ENCODE peak calls at places on chromosomes 3 and 15, in seven cellular contexts. O is left ventricle myocardium inferior, P is mesenchymal stem cell, Y is thoracic aorta, J is IMR-90, T is HFF-Myc, B is GM06990. G is an unnamed sample.

GRCh38 chr3:25035511-25035910 is 392.6 kb upstream of the RARB start:
- DNase-seq in O (no peak), Y (no peak), J (no peak), B (no peak), P (no peak), T (no peak), G (peak)

GRCh38 chr3:62735510-62735909 is 139.7 kb downstream of the CADPS start:
- DNase-seq in J (no peak), T (no peak), P (no peak), Y (no peak), O (no peak), B (no peak), G (no peak)

GRCh38 chr3:42653560-42654330 is at the start of gene ZBTB47:
- DNase-seq in O (peak), T (no peak), J (no peak), Y (no peak), B (no peak), P (peak), G (no peak)

GRCh38 chr15:53716909-53717878 is 42.3 kb downstream of the WDR72 start:
- DNase-seq in O (no peak), B (no peak), J (no peak), P (no peak), Y (no peak), T (no peak), G (peak)

GRCh38 chr15:41429003-41429890 is 12.4 kb downstream of the RTF1 start:
- DNase-seq in O (no peak), Y (no peak), B (peak), P (peak), J (peak), T (no peak), G (no peak)

GRCh38 chr3:114380233-114380645 is 86.4 kb downstream of the TIGIT start:
- DNase-seq in J (peak), O (peak), T (peak), P (peak), Y (no peak), B (no peak), G (peak)

GRCh38 chr3:87207500-87207899 is 19.6 kb upstream of the CHMP2B start:
- DNase-seq in J (no peak), T (no peak), Y (no peak), O (no peak), B (no peak), P (no peak), G (no peak)

GRCh38 chr3:188594137-188594536 is 440.2 kb downstream of the LPP start:
- DNase-seq in B (no peak), Y (no peak), O (no peak), T (peak), P (peak), J (peak), G (peak)

GRCh38 chr3:52036829-52037228 is 19.5 kb downstream of the DUSP7 start:
- DNase-seq in Y (no peak), O (no peak), J (no peak), B (no peak), T (no peak), P (no peak), G (no peak)

GRCh38 chr3:195270350-195271115 is 426 bp downstream of the XXYLT1 start:
- DNase-seq in J (peak), P (peak), T (no peak), Y (no peak), B (peak), O (no peak), G (no peak)

GRCh38 chr3:35944915-35945710 is 305.8 kb downstream of the ARPP21 start:
- DNase-seq in Y (no peak), B (no peak), T (no peak), J (peak), O (no peak), P (peak), G (no peak)

GRCh38 chr3:195102609-195103467 is 168.1 kb downstream of the XXYLT1 start:
- DNase-seq in B (no peak), J (peak), O (no peak), P (peak), T (peak), Y (no peak), G (peak)

GRCh38 chr3:37466660-37467359 is 292.4 kb upstream of the LRRFIP2 start:
- DNase-seq in P (no peak), T (no peak), Y (no peak), J (no peak), O (peak), B (no peak), G (no peak)

GRCh38 chr3:146337991-146338390 is 87.1 kb upstream of the PLSCR4 start:
- DNase-seq in O (no peak), P (no peak), Y (no peak), T (no peak), B (no peak), J (no peak), G (no peak)

GRCh38 chr3:136949146-136949545 is 8.6 kb upstream of the IL20RB start:
- DNase-seq in O (no peak), P (no peak), T (no peak), Y (no peak), J (no peak), B (no peak), G (no peak)

GRCh38 chr15:80275946-80276345 is 23.9 kb upstream of the CTXND1 start:
- DNase-seq in B (no peak), J (peak), O (no peak), T (peak), Y (no peak), P (no peak), G (peak)

GRCh38 chr15:52020253-52021085 is 1.4 kb downstream of the MAPK6 start:
- DNase-seq in P (peak), Y (no peak), O (no peak), T (no peak), B (no peak), J (peak), G (no peak)

GRCh38 chr3:105823149-105823866 is 45.5 kb downstream of the CBLB start:
- DNase-seq in J (peak), O (no peak), B (no peak), Y (peak), P (peak), T (peak), G (peak)

GRCh38 chr15:73949496-73949895 is 23.2 kb downstream of the LOXL1 start:
- DNase-seq in O (no peak), B (no peak), T (no peak), P (no peak), J (no peak), Y (no peak), G (no peak)

GRCh38 chr3:43256714-43257461 is 29.5 kb upstream of the SNRK start:
- DNase-seq in P (no peak), T (no peak), O (no peak), J (no peak), Y (no peak), B (no peak), G (no peak)

GRCh38 chr3:99753268-99753975 is 64.2 kb upstream of the CMSS1 start:
- DNase-seq in Y (no peak), J (peak), T (peak), B (peak), O (no peak), P (peak), G (peak)

GRCh38 chr3:159765025-159765859 is 223.4 kb upstream of the IL12A start:
- DNase-seq in T (peak), J (peak), O (peak), Y (peak), P (peak), B (no peak), G (peak)

GRCh38 chr15:64930778-64931240 is 19.1 kb downstream of the ANKDD1A start:
- DNase-seq in J (peak), Y (no peak), T (no peak), P (peak), O (no peak), B (no peak), G (no peak)

GRCh38 chr3:141271279-141272033 is 39.8 kb downstream of the PXYLP1 start:
- DNase-seq in B (no peak), O (no peak), P (no peak), J (no peak), Y (no peak), T (no peak), G (no peak)

GRCh38 chr3:141646760-141647561 is 91.1 kb upstream of the RNF7 start:
- DNase-seq in Y (no peak), T (peak), P (peak), J (peak), O (no peak), B (no peak), G (no peak)

GRCh38 chr3:72523409-72524172 is 324.7 kb downstream of the SHQ1 start:
- DNase-seq in P (no peak), T (no peak), O (peak), Y (no peak), J (no peak), B (peak), G (no peak)

GRCh38 chr3:9408546-9408945 is 11.1 kb downstream of the SETD5 start:
- DNase-seq in Y (no peak), B (no peak), O (no peak), P (no peak), J (no peak), T (no peak), G (no peak)

GRCh38 chr3:194468086-194468485 is 18.7 kb downstream of the ATP13A3 start:
- DNase-seq in T (no peak), B (no peak), J (peak), Y (no peak), P (no peak), O (no peak), G (no peak)

GRCh38 chr15:29139540-29140459 is 129.8 kb downstream of the NSMCE3 start:
- DNase-seq in J (peak), T (no peak), O (no peak), Y (no peak), B (peak), P (peak), G (no peak)

GRCh38 chr3:154224366-154224765 is 99.9 kb downstream of the DHX36 start:
- DNase-seq in B (no peak), J (no peak), T (no peak), P (no peak), Y (no peak), O (no peak), G (no peak)

GRCh38 chr15:60076055-60076454 is 71.9 kb downstream of the FOXB1 start:
- DNase-seq in P (no peak), Y (no peak), B (no peak), J (no peak), O (no peak), T (no peak), G (no peak)

GRCh38 chr15:99704444-99704838 is 28.8 kb downstream of the LYSMD4 start:
- DNase-seq in O (no peak), P (peak), J (peak), Y (no peak), B (peak), T (peak), G (peak)

GRCh38 chr3:36434682-36435426 is 54.5 kb downstream of the STAC start:
- DNase-seq in P (no peak), Y (no peak), J (no peak), T (no peak), B (no peak), O (no peak), G (peak)

GRCh38 chr3:15797600-15798303 is at the start of gene ANKRD28:
- DNase-seq in P (peak), B (no peak), O (no peak), J (peak), Y (no peak), T (peak), G (peak)

DNA sequence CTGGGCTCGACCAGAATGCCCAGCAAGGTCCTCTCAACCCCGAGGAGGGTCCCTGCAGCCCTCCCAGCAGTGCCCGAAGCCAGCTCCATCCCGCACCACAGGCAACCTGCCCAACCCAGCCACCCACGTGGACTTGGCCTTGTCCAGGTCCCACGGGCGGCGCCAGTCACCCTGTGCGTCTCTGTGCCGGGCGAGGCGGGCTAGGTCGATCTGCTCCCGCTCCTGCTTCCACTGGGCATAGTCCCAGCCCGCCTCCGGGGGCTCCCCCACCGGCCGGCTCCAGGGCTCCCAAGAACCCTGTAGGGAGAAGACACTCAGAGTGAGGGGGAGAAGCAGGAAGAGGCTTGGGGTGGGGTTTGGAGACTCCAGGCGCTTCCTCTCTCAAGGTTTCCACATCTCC is 3.1 kb downstream of the CCDC9B start:
- DNase-seq in J (no peak), P (no peak), T (no peak), B (no peak), Y (no peak), O (no peak), G (no peak)
- H3K4me3 ChIP-seq in J (no peak), P (no peak), T (no peak), B (no peak), Y (peak), O (peak), G (no peak)

DNA sequence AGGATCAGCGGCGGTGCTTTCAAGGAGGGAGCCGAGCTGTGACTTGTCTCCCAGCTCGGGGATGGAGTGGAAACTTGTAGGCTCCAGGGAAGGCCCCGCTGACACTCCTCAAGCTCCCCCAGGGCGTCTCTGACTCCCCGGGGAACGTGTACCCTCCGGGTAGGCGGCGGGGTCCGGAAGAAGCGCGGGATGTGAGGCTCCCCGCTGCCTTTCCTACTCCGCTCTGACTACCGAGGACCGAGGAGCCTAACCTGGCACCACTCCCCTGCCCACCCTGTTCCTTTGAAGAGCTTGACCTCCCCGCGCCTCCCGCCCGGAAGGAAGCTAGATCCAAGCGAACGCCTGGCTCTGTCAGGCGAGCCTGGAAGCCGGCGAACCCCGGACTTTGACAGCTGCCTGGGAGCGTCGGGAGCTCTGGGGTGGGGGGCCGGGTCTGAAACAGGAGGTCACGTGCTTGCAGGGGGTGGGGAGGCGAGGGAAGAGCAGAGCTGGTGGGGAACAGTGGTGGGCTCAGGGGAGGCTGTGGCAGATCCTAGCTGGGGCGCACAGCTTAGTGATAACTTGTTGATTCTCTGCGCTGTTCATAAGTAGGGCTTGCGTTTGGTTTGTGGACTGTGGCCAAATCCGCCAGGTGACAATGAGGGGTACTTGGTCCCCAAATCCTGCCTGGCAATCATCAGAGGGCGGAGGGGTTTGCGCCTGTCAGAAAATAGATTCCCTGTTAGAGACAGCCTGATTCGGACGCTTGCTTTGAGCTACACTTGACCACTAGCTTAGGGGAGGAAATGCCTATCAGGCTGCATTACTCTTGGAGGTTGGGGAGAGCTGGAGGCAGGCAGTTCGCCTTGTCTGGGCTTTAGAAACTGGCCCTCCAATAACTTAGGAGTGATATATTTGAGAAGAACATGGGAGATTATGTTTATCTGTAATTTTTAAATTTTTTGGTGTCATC is 1.2 kb downstream of the CLSTN2 start:
- DNase-seq in T (no peak), Y (no peak), P (peak), O (peak), B (peak), J (no peak), G (no peak)
- H3K4me3 ChIP-seq in T (no peak), Y (peak), P (peak), O (peak), B (peak), J (no peak), G (peak)

DNA sequence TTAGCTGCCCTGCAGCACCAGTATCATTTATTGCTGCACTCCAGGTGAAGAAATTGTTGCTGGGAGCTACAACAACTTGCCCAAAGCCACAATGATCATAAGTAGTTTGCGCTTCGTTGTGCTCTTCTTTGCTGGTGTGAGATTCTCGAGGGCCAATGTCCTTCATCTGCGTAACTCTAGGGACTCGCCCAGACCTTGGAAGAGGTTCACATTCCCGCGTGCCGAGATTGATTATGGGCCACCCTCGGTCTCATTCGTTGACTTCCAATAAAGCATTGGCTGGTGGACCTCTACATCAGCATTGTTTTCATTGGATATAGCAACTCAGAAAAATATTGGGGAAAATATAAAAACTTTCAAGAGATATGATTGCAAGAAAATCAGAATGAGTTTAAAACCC is 424 bp upstream of the PHLDB2 start:
- DNase-seq in B (no peak), J (no peak), P (no peak), Y (no peak), T (no peak), O (no peak), G (no peak)
- H3K4me3 ChIP-seq in B (no peak), J (peak), P (peak), Y (peak), T (peak), O (peak), G (peak)

GRCh38 chr3:69032137-69032536 is 18.7 kb upstream of the EOGT start:
- DNase-seq in P (peak), O (no peak), Y (no peak), T (no peak), J (peak), B (no peak), G (no peak)
- H3K4me3 ChIP-seq in P (no peak), O (no peak), Y (no peak), T (no peak), J (no peak), B (no peak), G (no peak)